ENCODE peak calls at places on chromosome 13, in five cellular contexts. One of them, this sample, is unnamed.

GRCh38 chr13:49584771-49585182 is 581 bp downstream of the RCBTB1 start:
- DNase-seq in psoas muscle: no peak
- DNase-seq in Peyer's patch: no peak
- DNase-seq in PC-3: peak
- DNase-seq in cardiac muscle cell: no peak
- DNase-seq in this sample: no peak

GRCh38 chr13:111330211-111330610 is 9.8 kb downstream of the TEX29 start:
- DNase-seq in psoas muscle: no peak
- DNase-seq in Peyer's patch: no peak
- DNase-seq in PC-3: no peak
- DNase-seq in cardiac muscle cell: no peak
- DNase-seq in this sample: no peak

GRCh38 chr13:25725104-25725503 is 326.7 kb downstream of the SHISA2 start:
- DNase-seq in psoas muscle: no peak
- DNase-seq in Peyer's patch: no peak
- DNase-seq in PC-3: no peak
- DNase-seq in cardiac muscle cell: no peak
- DNase-seq in this sample: no peak

GRCh38 chr13:96958286-96958891 is 35.9 kb downstream of the OXGR1 start:
- DNase-seq in psoas muscle: no peak
- DNase-seq in Peyer's patch: no peak
- DNase-seq in PC-3: peak
- DNase-seq in cardiac muscle cell: peak
- DNase-seq in this sample: no peak

GRCh38 chr13:95447766-95448165 is 104.8 kb upstream of the CLDN10 start:
- DNase-seq in psoas muscle: no peak
- DNase-seq in Peyer's patch: no peak
- DNase-seq in PC-3: no peak
- DNase-seq in cardiac muscle cell: no peak
- DNase-seq in this sample: no peak

GRCh38 chr13:49220035-49220855 is at the start of gene MLNR:
- DNase-seq in psoas muscle: peak
- DNase-seq in Peyer's patch: peak
- DNase-seq in PC-3: no peak
- DNase-seq in cardiac muscle cell: peak
- DNase-seq in this sample: peak

GRCh38 chr13:73598021-73598712 is 536.0 kb downstream of the KLF12 start:
- DNase-seq in psoas muscle: no peak
- DNase-seq in Peyer's patch: no peak
- DNase-seq in PC-3: peak
- DNase-seq in cardiac muscle cell: peak
- DNase-seq in this sample: no peak

GRCh38 chr13:51361111-51361510 is 21.6 kb downstream of the SERPINE3 start:
- DNase-seq in psoas muscle: no peak
- DNase-seq in Peyer's patch: no peak
- DNase-seq in PC-3: no peak
- DNase-seq in cardiac muscle cell: no peak
- DNase-seq in this sample: no peak

GRCh38 chr13:73040479-73040878 is 18.3 kb upstream of the KLF5 start:
- DNase-seq in psoas muscle: no peak
- DNase-seq in Peyer's patch: no peak
- DNase-seq in PC-3: no peak
- DNase-seq in cardiac muscle cell: no peak
- DNase-seq in this sample: no peak

DNA sequence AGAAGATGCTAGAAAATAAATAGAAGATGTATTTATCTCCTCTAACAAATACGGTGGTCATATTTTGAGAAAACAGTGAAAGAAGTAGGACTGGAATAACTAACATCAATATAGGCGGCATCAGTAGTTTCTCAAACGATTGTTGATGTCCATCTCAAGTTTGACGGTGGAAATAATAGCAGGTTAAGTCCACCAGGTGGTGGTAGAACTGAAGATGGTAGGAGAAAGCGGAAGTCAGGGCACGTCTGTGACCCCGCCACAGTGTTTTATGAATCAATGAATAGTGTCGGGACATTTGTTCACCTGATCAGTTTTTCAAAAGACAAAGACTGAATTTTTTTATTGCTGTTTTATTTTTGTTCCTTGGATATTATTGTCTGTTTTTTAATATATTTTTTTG is 706.4 kb upstream of the SLC10A2 start:
- DNase-seq in psoas muscle: no peak
- DNase-seq in Peyer's patch: no peak
- DNase-seq in PC-3: peak
- DNase-seq in cardiac muscle cell: no peak
- DNase-seq in this sample: no peak
- TF ChIP-seq CTCF in psoas muscle: no peak
- TF ChIP-seq CTCF in Peyer's patch: no peak
- TF ChIP-seq CTCF in PC-3: peak
- TF ChIP-seq CTCF in cardiac muscle cell: no peak
- TF ChIP-seq CTCF in this sample: no peak

GRCh38 chr13:31413531-31413930 is 213.8 kb downstream of the B3GLCT start:
- DNase-seq in psoas muscle: no peak
- DNase-seq in Peyer's patch: no peak
- DNase-seq in PC-3: no peak
- DNase-seq in cardiac muscle cell: no peak
- DNase-seq in this sample: no peak

GRCh38 chr13:31408927-31409326 is 209.2 kb downstream of the B3GLCT start:
- DNase-seq in psoas muscle: no peak
- DNase-seq in Peyer's patch: no peak
- DNase-seq in PC-3: no peak
- DNase-seq in cardiac muscle cell: no peak
- DNase-seq in this sample: no peak

GRCh38 chr13:31409678-31410356 is 210.0 kb downstream of the B3GLCT start:
- DNase-seq in psoas muscle: no peak
- DNase-seq in Peyer's patch: no peak
- DNase-seq in PC-3: peak
- DNase-seq in cardiac muscle cell: no peak
- DNase-seq in this sample: no peak
- TF ChIP-seq CTCF in psoas muscle: no peak
- TF ChIP-seq CTCF in Peyer's patch: no peak
- TF ChIP-seq CTCF in PC-3: peak
- TF ChIP-seq CTCF in cardiac muscle cell: peak
- TF ChIP-seq CTCF in this sample: no peak

DNA sequence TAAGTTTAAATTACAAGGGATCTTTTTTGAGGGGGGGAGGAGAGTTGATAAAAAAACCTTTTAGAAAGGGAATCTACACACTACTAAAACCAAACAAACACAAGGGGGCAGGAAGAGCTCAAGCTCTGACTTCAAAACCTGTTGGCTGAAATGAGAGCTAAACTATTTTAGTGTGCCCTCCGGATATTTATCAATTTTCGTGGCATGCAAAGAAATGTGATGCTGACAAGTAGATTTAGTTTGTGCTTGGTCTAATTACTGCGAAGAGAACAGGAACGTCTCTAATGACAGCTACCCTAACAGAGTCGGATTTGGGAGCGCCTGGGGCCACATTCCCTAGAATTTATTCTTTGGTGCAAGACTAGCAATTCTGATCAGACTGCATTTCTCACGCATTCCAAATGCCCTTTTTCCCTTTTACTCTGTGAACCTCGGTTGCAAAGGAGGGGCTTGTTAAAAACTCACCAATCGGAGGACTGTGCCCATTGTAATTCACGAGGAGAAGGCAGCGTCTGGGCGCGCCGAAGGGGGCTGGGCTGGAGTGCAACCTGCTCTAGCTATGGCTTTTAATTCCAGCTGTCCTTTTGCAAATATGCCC is 804 bp upstream of the FREM2 start:
- DNase-seq in psoas muscle: no peak
- DNase-seq in Peyer's patch: no peak
- DNase-seq in PC-3: peak
- DNase-seq in cardiac muscle cell: peak
- DNase-seq in this sample: no peak
- TF ChIP-seq CTCF in psoas muscle: peak
- TF ChIP-seq CTCF in Peyer's patch: no peak
- TF ChIP-seq CTCF in PC-3: peak
- TF ChIP-seq CTCF in cardiac muscle cell: peak
- TF ChIP-seq CTCF in this sample: no peak

GRCh38 chr13:74681891-74682290 is 547.7 kb upstream of the KLF12 start:
- DNase-seq in psoas muscle: no peak
- DNase-seq in Peyer's patch: no peak
- DNase-seq in PC-3: no peak
- DNase-seq in cardiac muscle cell: no peak
- DNase-seq in this sample: no peak
- TF ChIP-seq CTCF in psoas muscle: no peak
- TF ChIP-seq CTCF in Peyer's patch: no peak
- TF ChIP-seq CTCF in PC-3: no peak
- TF ChIP-seq CTCF in cardiac muscle cell: no peak
- TF ChIP-seq CTCF in this sample: no peak

GRCh38 chr13:106533940-106534843 is 1.3 kb downstream of the EFNB2 start:
- DNase-seq in psoas muscle: peak
- DNase-seq in Peyer's patch: peak
- DNase-seq in PC-3: peak
- DNase-seq in cardiac muscle cell: peak
- DNase-seq in this sample: peak
- TF ChIP-seq CTCF in psoas muscle: no peak
- TF ChIP-seq CTCF in Peyer's patch: no peak
- TF ChIP-seq CTCF in PC-3: no peak
- TF ChIP-seq CTCF in cardiac muscle cell: no peak
- TF ChIP-seq CTCF in this sample: no peak

DNA sequence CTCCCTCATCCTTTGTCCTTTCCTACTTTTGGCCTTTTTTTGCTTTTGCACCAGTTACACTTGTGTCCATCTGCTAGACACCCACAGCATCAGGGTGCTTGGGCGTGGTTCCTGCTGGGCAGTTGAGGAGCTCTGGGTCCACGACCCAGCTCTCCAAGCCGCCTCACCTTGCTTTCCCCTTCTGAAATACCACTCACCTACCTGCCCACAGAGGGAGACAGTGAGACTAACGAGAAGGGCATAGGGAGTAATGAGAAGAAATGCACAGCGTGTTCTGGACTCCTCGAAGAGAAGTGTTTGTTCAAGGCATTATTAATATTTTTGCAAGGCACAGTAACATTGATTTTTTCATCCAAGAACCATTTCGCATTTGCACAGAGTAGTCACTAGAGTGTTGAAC is 92.9 kb downstream of the DNAJC15 start:
- DNase-seq in psoas muscle: no peak
- DNase-seq in Peyer's patch: no peak
- DNase-seq in PC-3: no peak
- DNase-seq in cardiac muscle cell: no peak
- DNase-seq in this sample: no peak
- TF ChIP-seq CTCF in psoas muscle: no peak
- TF ChIP-seq CTCF in Peyer's patch: no peak
- TF ChIP-seq CTCF in PC-3: peak
- TF ChIP-seq CTCF in cardiac muscle cell: no peak
- TF ChIP-seq CTCF in this sample: no peak

DNA sequence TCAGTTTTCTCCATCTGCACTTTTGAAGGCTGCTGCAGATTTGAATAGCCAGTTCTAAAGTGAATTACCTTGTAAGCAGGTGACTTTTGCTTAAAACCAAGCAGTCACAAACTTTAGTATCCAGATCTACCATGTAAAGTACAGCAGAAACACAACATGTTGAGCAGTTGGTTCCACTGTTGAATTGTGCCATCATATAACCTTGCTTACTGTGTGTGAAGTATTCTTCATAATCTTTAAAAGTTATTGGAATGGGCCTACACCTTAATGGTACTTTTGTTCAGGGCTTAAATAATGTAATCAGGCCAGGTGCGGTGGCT is 23.2 kb upstream of the MTUS2 start:
- DNase-seq in psoas muscle: no peak
- DNase-seq in Peyer's patch: no peak
- DNase-seq in PC-3: no peak
- DNase-seq in cardiac muscle cell: no peak
- DNase-seq in this sample: no peak
- TF ChIP-seq CTCF in psoas muscle: no peak
- TF ChIP-seq CTCF in Peyer's patch: no peak
- TF ChIP-seq CTCF in PC-3: no peak
- TF ChIP-seq CTCF in cardiac muscle cell: no peak
- TF ChIP-seq CTCF in this sample: no peak

GRCh38 chr13:113393572-113394503 is 29.9 kb upstream of the GRTP1 start:
- DNase-seq in psoas muscle: peak
- DNase-seq in Peyer's patch: peak
- DNase-seq in PC-3: peak
- DNase-seq in cardiac muscle cell: peak
- DNase-seq in this sample: peak

GRCh38 chr13:113393226-113393571 is 29.3 kb upstream of the GRTP1 start:
- DNase-seq in psoas muscle: no peak
- DNase-seq in Peyer's patch: peak
- DNase-seq in PC-3: no peak
- DNase-seq in cardiac muscle cell: no peak
- DNase-seq in this sample: no peak

GRCh38 chr13:113387396-113387795 is 23.5 kb upstream of the GRTP1 start:
- DNase-seq in psoas muscle: no peak
- DNase-seq in Peyer's patch: peak
- DNase-seq in PC-3: no peak
- DNase-seq in cardiac muscle cell: no peak
- DNase-seq in this sample: no peak

DNA sequence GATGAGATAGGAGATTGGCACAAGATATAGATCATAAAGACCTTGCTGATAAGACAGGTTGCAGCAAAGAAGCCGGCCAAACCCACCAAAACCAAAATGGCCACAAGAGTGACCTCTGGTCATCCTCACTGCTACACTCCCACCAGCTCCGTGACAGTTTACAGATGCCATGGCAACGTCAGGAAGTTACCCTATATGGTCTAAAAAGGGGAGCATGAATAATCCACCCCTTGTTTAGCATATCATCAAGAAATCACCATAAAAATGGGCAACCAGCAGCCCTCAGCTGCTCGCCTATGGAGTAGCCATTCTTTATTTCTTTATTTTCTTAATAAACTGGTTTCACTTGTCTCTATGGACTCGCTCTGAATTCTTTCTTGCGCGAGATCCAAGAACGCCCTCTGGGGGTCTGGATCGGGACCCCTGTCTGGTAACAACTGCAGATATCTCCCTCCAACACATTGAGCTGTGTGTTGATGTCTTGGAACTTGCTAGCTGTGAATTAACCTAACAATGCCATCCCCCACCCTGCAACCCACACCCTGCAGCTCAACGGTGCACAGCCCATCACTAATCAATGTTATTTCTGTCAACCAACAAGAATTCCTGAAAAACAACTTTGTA is 27.1 kb upstream of the GRTP1 start:
- DNase-seq in psoas muscle: no peak
- DNase-seq in Peyer's patch: no peak
- DNase-seq in PC-3: no peak
- DNase-seq in cardiac muscle cell: no peak
- DNase-seq in this sample: no peak
- TF ChIP-seq CTCF in psoas muscle: no peak
- TF ChIP-seq CTCF in Peyer's patch: no peak
- TF ChIP-seq CTCF in PC-3: no peak
- TF ChIP-seq CTCF in cardiac muscle cell: no peak
- TF ChIP-seq CTCF in this sample: no peak

This sample was measured in natural killer cell.